ENCODE peak calls at places on chromosomes 11 and 22, in seven cellular contexts. Z is suprapubic skin, E is HFFc6, T is kidney, P is RWPE1, W is dorsolateral prefrontal cortex, X is adrenal gland. Q is an unnamed sample.

GRCh38 chr22:48488149-48488551 is 1339.5 kb downstream of the BRD1 start:
- DNase-seq in Z (no peak), E (no peak), T (peak), P (no peak), W (peak), X (no peak), Q (no peak)

GRCh38 chr11:680970-681369 is 14.1 kb downstream of the DEAF1 start:
- DNase-seq in Z (no peak), E (no peak), T (no peak), P (no peak), W (no peak), X (no peak), Q (no peak)

GRCh38 chr22:46575915-46576555 is 38.6 kb upstream of the CELSR1 start:
- DNase-seq in Z (peak), E (no peak), T (peak), P (no peak), W (no peak), X (peak), Q (peak)

GRCh38 chr11:12177739-12178338 is 67.4 kb downstream of the MICAL2 start:
- DNase-seq in Z (no peak), E (peak), T (no peak), P (no peak), W (no peak), X (no peak), Q (no peak)

GRCh38 chr22:31217890-31218287 is 5.8 kb downstream of the LIMK2 start:
- DNase-seq in Z (no peak), E (no peak), T (no peak), P (no peak), W (no peak), X (no peak), Q (no peak)

GRCh38 chr11:64609436-64610047 is 18.5 kb downstream of the SLC22A12 start:
- DNase-seq in Z (no peak), E (no peak), T (no peak), P (no peak), W (no peak), X (no peak), Q (no peak)

GRCh38 chr11:70107756-70108155 is 29.6 kb downstream of the ANO1 start:
- DNase-seq in Z (no peak), E (no peak), T (no peak), P (no peak), W (no peak), X (no peak), Q (no peak)

GRCh38 chr22:17096095-17096494 is 11.3 kb downstream of the IL17RA start:
- DNase-seq in Z (no peak), E (no peak), T (no peak), P (no peak), W (no peak), X (no peak), Q (peak)

GRCh38 chr11:20116825-20117224 is 43.5 kb downstream of the DBX1 start:
- DNase-seq in Z (no peak), E (no peak), T (no peak), P (no peak), W (no peak), X (no peak), Q (no peak)

GRCh38 chr11:108405706-108406105 is 61.6 kb downstream of the C11orf65 start:
- DNase-seq in Z (no peak), E (no peak), T (no peak), P (no peak), W (no peak), X (no peak), Q (no peak)

GRCh38 chr22:49749227-49749626 is 78.4 kb downstream of the BRD1 start:
- DNase-seq in Z (no peak), E (no peak), T (no peak), P (no peak), W (no peak), X (no peak), Q (no peak)

GRCh38 chr11:40380871-40381270 is 1078.6 kb downstream of the LRRC4C start:
- DNase-seq in Z (no peak), E (no peak), T (no peak), P (no peak), W (no peak), X (no peak), Q (no peak)

GRCh38 chr11:72578991-72579815 is 95.0 kb downstream of the PDE2A start:
- DNase-seq in Z (peak), E (no peak), T (no peak), P (no peak), W (no peak), X (peak), Q (peak)

GRCh38 chr22:35568751-35569725 is 28.4 kb downstream of the RASD2 start:
- DNase-seq in Z (no peak), E (peak), T (no peak), P (peak), W (no peak), X (no peak), Q (no peak)

GRCh38 chr11:69013009-69013951 is at the start of gene MRGPRF:
- DNase-seq in Z (peak), E (peak), T (peak), P (no peak), W (peak), X (peak), Q (peak)
- TF ChIP-seq CTCF in Z (peak), E (peak), T (peak), P (peak), W (peak), X (peak), Q (peak)

GRCh38 chr22:40524392-40525249 is 111.9 kb downstream of the MRTFA start:
- DNase-seq in Z (no peak), E (no peak), T (no peak), P (no peak), W (no peak), X (no peak), Q (no peak)
- TF ChIP-seq CTCF in Z (no peak), E (peak), T (peak), P (no peak), W (no peak), X (peak), Q (no peak)

DNA sequence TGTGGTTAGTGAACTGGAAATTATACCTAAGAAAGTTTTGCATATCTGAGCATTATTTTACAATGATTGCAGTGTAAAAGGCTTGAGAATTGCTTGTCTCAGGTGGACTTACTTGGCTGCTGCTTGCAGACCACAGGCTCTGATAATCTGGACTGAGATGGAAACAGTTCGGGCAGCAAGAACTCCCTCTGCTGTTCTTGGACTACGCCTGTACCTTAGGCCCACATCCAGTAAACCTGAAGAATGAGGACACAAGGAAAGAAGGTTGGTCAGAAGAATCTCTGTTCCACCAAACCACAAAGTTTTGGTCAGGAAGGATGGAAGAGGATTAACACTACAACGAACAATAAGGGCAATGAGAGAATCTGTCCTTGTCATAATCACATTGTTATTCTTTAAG is 80.1 kb downstream of the C2CD3 start:
- DNase-seq in Z (no peak), E (no peak), T (no peak), P (no peak), W (no peak), X (no peak), Q (no peak)
- TF ChIP-seq CTCF in Z (no peak), E (peak), T (no peak), P (no peak), W (no peak), X (no peak), Q (no peak)

GRCh38 chr11:13249177-13249576 is 28.4 kb upstream of the BMAL1 start:
- DNase-seq in Z (no peak), E (no peak), T (no peak), P (no peak), W (no peak), X (no peak), Q (no peak)

GRCh38 chr11:13247606-13248320 is 29.8 kb upstream of the BMAL1 start:
- DNase-seq in Z (no peak), E (no peak), T (no peak), P (no peak), W (no peak), X (no peak), Q (no peak)

GRCh38 chr11:13249992-13250391 is 27.6 kb upstream of the BMAL1 start:
- DNase-seq in Z (no peak), E (peak), T (no peak), P (peak), W (no peak), X (no peak), Q (no peak)

GRCh38 chr11:13256216-13256615 is 21.4 kb upstream of the BMAL1 start:
- DNase-seq in Z (no peak), E (no peak), T (no peak), P (no peak), W (no peak), X (no peak), Q (no peak)

DNA sequence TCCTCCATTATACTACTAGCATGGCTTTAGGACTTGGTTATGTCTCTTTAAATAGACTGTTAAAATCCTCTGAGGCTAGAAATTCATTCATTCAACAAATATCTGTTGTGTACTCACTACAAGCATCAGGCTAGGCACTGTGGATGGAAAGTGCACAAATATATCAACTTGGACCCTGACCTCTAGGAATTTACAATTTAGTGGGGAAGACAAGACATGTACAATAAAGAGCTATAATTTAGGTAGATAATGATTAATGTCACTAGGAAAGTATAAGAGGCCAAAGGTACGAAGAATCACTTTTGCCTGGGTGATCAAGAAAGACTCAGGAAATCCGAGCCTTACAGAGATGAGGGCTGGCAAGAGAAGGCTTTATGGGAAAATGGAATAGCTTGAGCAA is 25.6 kb upstream of the BMAL1 start:
- DNase-seq in Z (no peak), E (no peak), T (no peak), P (no peak), W (no peak), X (no peak), Q (no peak)
- TF ChIP-seq CTCF in Z (no peak), E (no peak), T (no peak), P (no peak), W (no peak), X (no peak), Q (no peak)